ENCODE peak calls at places on chromosomes 16 and 17, in eight cellular contexts. One of them, this sample, is unnamed.

GRCh38 chr17:35875439-35876139 is 4.6 kb downstream of the CCL5 start:
- DNase-seq in Panc1: no peak
- DNase-seq in tibial artery: no peak
- DNase-seq in hepatocyte: no peak
- DNase-seq in AG10803: no peak
- DNase-seq in GM23248: no peak
- DNase-seq in neural progenitor cell: no peak
- DNase-seq in HCT116: no peak
- DNase-seq in this sample: no peak

GRCh38 chr16:11497329-11497805 is 89.4 kb downstream of the LITAF start:
- DNase-seq in tibial artery: peak
- DNase-seq in Panc1: peak
- DNase-seq in AG10803: peak
- DNase-seq in neural progenitor cell: peak
- DNase-seq in HCT116: peak
- DNase-seq in hepatocyte: peak
- DNase-seq in GM23248: peak
- DNase-seq in this sample: peak

GRCh38 chr16:53864819-53865491 is 161.0 kb downstream of the FTO start:
- DNase-seq in Panc1: no peak
- DNase-seq in GM23248: peak
- DNase-seq in tibial artery: no peak
- DNase-seq in AG10803: no peak
- DNase-seq in hepatocyte: no peak
- DNase-seq in neural progenitor cell: no peak
- DNase-seq in HCT116: peak
- DNase-seq in this sample: no peak

GRCh38 chr16:56262879-56263245 is 71.6 kb downstream of the GNAO1 start:
- DNase-seq in HCT116: no peak
- DNase-seq in hepatocyte: no peak
- DNase-seq in tibial artery: peak
- DNase-seq in neural progenitor cell: no peak
- DNase-seq in AG10803: no peak
- DNase-seq in GM23248: no peak
- DNase-seq in Panc1: no peak
- DNase-seq in this sample: no peak

GRCh38 chr16:55643161-55643970 is 12.4 kb upstream of the SLC6A2 start:
- DNase-seq in neural progenitor cell: no peak
- DNase-seq in tibial artery: no peak
- DNase-seq in AG10803: no peak
- DNase-seq in hepatocyte: no peak
- DNase-seq in Panc1: no peak
- DNase-seq in HCT116: peak
- DNase-seq in GM23248: peak
- DNase-seq in this sample: no peak

GRCh38 chr16:88634141-88634993 is 4.0 kb upstream of the IL17C start:
- DNase-seq in hepatocyte: peak
- DNase-seq in AG10803: peak
- DNase-seq in HCT116: no peak
- DNase-seq in Panc1: no peak
- DNase-seq in tibial artery: no peak
- DNase-seq in GM23248: peak
- DNase-seq in neural progenitor cell: peak
- DNase-seq in this sample: peak

GRCh38 chr16:87682852-87683399 is 80.6 kb downstream of the JPH3 start:
- DNase-seq in AG10803: no peak
- DNase-seq in hepatocyte: no peak
- DNase-seq in Panc1: no peak
- DNase-seq in neural progenitor cell: no peak
- DNase-seq in GM23248: no peak
- DNase-seq in tibial artery: no peak
- DNase-seq in HCT116: no peak
- DNase-seq in this sample: no peak

GRCh38 chr17:41540921-41541625 is 13.0 kb upstream of the KRT19 start:
- DNase-seq in AG10803: no peak
- DNase-seq in GM23248: peak
- DNase-seq in hepatocyte: peak
- DNase-seq in HCT116: no peak
- DNase-seq in Panc1: no peak
- DNase-seq in tibial artery: no peak
- DNase-seq in neural progenitor cell: no peak
- DNase-seq in this sample: no peak

GRCh38 chr17:1108810-1109605 is 70.8 kb downstream of the ABR start:
- DNase-seq in AG10803: peak
- DNase-seq in HCT116: no peak
- DNase-seq in neural progenitor cell: peak
- DNase-seq in GM23248: peak
- DNase-seq in hepatocyte: peak
- DNase-seq in tibial artery: peak
- DNase-seq in Panc1: no peak
- DNase-seq in this sample: peak

GRCh38 chr17:27559506-27559931 is 71.5 kb upstream of the LGALS9 start:
- DNase-seq in HCT116: no peak
- DNase-seq in Panc1: no peak
- DNase-seq in GM23248: peak
- DNase-seq in tibial artery: peak
- DNase-seq in neural progenitor cell: no peak
- DNase-seq in AG10803: peak
- DNase-seq in hepatocyte: peak
- DNase-seq in this sample: peak

GRCh38 chr16:47492428-47493357 is 31.6 kb downstream of the PHKB start:
- DNase-seq in hepatocyte: peak
- DNase-seq in tibial artery: peak
- DNase-seq in neural progenitor cell: no peak
- DNase-seq in GM23248: peak
- DNase-seq in Panc1: no peak
- DNase-seq in AG10803: peak
- DNase-seq in HCT116: no peak
- DNase-seq in this sample: peak

GRCh38 chr16:68031951-68032350 is 8.9 kb downstream of the DUS2 start:
- DNase-seq in neural progenitor cell: no peak
- DNase-seq in hepatocyte: no peak
- DNase-seq in tibial artery: no peak
- DNase-seq in GM23248: peak
- DNase-seq in HCT116: peak
- DNase-seq in Panc1: no peak
- DNase-seq in AG10803: no peak
- DNase-seq in this sample: no peak

GRCh38 chr17:67151717-67152116 is 93.3 kb downstream of the HELZ start:
- DNase-seq in AG10803: peak
- DNase-seq in hepatocyte: no peak
- DNase-seq in GM23248: peak
- DNase-seq in HCT116: peak
- DNase-seq in Panc1: no peak
- DNase-seq in tibial artery: no peak
- DNase-seq in neural progenitor cell: no peak
- DNase-seq in this sample: no peak

GRCh38 chr17:73309727-73310555 is 1.9 kb downstream of the CDC42EP4 start:
- DNase-seq in tibial artery: no peak
- DNase-seq in neural progenitor cell: peak
- DNase-seq in HCT116: no peak
- DNase-seq in AG10803: no peak
- DNase-seq in Panc1: no peak
- DNase-seq in GM23248: peak
- DNase-seq in hepatocyte: peak
- DNase-seq in this sample: peak

GRCh38 chr17:10789694-10790271 is 14.1 kb downstream of the TMEM238L start:
- DNase-seq in hepatocyte: no peak
- DNase-seq in GM23248: no peak
- DNase-seq in AG10803: no peak
- DNase-seq in tibial artery: no peak
- DNase-seq in Panc1: no peak
- DNase-seq in HCT116: no peak
- DNase-seq in neural progenitor cell: no peak
- DNase-seq in this sample: no peak

DNA sequence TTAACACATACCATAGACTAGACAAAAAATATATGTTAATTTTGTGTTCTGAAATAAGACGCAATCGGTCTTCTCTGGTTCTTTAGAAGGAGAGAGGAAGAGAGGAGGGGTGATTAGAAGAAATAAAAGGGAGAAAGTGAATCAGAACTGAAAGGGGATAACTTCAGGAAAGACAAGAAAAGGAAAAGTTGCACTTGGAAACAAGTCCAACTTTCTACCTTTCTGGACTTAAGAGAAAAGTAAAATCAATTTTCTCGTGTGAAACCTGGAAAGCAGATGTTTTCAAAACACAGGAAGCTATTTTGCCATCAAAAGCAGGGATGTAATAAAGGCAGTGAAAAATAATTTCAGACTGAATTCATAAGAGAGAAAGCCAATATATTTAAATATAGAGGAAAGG is 11.9 kb upstream of the ZFHX3 start:
- DNase-seq in hepatocyte: no peak
- DNase-seq in AG10803: no peak
- DNase-seq in HCT116: no peak
- DNase-seq in Panc1: no peak
- DNase-seq in tibial artery: no peak
- DNase-seq in GM23248: no peak
- DNase-seq in neural progenitor cell: no peak
- DNase-seq in this sample: no peak
- H3K4me3 ChIP-seq in hepatocyte: no peak
- H3K4me3 ChIP-seq in AG10803: peak
- H3K4me3 ChIP-seq in HCT116: no peak
- H3K4me3 ChIP-seq in Panc1: no peak
- H3K4me3 ChIP-seq in tibial artery: peak
- H3K4me3 ChIP-seq in GM23248: peak
- H3K4me3 ChIP-seq in neural progenitor cell: peak
- H3K4me3 ChIP-seq in this sample: no peak

DNA sequence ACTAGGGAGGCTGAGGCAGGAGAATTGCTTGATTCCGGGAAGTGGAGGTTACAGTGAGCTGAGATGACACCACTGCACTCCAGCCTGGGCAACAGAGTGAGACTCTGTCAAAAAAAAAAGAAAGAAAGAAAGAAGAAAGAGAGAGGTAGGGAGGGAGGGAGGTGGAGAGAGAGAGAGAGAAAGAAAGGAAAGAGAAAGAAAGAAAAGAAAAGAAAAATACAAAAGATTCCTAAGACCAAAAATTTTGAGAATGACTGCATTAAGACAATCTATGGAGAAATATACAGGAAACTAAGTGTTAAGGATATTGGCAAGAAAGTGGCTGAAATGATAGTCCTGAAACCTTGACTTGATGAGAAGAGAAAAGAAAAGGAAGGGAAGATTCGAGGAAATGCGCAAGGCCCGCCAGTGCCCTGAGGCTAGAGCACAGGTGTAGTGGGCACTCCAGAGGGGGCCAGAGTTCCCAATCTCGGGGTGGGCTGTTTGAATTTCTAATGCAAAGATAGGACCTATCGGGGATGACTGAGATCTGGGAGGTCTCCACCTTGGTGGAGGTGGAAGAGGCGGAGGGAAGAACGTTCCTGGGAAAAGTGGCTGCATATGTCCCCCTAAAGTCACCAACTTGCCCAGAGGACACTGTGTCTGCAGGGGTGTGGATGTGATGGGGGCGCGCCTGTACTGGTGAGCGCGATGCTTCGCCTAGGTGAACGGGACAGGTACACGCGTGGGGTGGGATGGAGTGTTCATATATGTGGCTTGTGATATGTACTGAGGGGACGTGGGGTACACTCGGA is 654 bp upstream of the SCNN1B start:
- DNase-seq in AG10803: no peak
- DNase-seq in tibial artery: no peak
- DNase-seq in neural progenitor cell: no peak
- DNase-seq in GM23248: no peak
- DNase-seq in hepatocyte: no peak
- DNase-seq in HCT116: no peak
- DNase-seq in Panc1: no peak
- DNase-seq in this sample: peak
- H3K4me3 ChIP-seq in AG10803: no peak
- H3K4me3 ChIP-seq in tibial artery: no peak
- H3K4me3 ChIP-seq in neural progenitor cell: peak
- H3K4me3 ChIP-seq in GM23248: no peak
- H3K4me3 ChIP-seq in hepatocyte: no peak
- H3K4me3 ChIP-seq in HCT116: peak
- H3K4me3 ChIP-seq in Panc1: peak
- H3K4me3 ChIP-seq in this sample: peak

DNA sequence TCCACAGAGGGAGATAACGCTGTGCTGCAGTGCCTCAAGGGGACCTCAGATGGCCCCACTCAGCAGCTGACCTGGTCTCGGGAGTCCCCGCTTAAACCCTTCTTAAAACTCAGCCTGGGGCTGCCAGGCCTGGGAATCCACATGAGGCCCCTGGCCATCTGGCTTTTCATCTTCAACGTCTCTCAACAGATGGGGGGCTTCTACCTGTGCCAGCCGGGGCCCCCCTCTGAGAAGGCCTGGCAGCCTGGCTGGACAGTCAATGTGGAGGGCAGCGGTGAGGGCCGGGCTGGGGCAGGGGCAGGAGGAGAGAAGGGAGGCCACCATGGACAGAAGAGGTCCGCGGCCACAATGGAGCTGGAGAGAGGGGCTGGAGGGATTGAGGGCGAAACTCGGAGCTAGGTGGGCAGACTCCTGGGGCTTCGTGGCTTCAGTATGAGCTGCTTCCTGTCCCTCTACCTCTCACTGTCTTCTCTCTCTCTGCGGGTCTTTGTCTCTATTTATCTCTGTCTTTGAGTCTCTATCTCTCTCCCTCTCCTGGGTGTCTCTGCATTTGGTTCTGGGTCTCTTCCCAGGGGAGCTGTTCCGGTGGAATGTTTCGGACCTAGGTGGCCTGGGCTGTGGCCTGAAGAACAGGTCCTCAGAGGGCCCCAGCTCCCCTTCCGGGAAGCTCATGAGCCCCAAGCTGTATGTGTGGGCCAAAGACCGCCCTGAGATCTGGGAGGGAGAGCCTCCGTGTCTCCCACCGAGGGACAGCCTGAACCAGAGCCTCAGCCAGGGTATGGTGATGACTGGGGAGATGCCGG is 769 bp downstream of the CD19 start:
- DNase-seq in neural progenitor cell: no peak
- DNase-seq in tibial artery: no peak
- DNase-seq in HCT116: no peak
- DNase-seq in AG10803: no peak
- DNase-seq in hepatocyte: no peak
- DNase-seq in GM23248: no peak
- DNase-seq in Panc1: no peak
- DNase-seq in this sample: peak
- H3K4me3 ChIP-seq in neural progenitor cell: no peak
- H3K4me3 ChIP-seq in tibial artery: no peak
- H3K4me3 ChIP-seq in HCT116: no peak
- H3K4me3 ChIP-seq in AG10803: no peak
- H3K4me3 ChIP-seq in hepatocyte: no peak
- H3K4me3 ChIP-seq in GM23248: no peak
- H3K4me3 ChIP-seq in Panc1: no peak
- H3K4me3 ChIP-seq in this sample: no peak

DNA sequence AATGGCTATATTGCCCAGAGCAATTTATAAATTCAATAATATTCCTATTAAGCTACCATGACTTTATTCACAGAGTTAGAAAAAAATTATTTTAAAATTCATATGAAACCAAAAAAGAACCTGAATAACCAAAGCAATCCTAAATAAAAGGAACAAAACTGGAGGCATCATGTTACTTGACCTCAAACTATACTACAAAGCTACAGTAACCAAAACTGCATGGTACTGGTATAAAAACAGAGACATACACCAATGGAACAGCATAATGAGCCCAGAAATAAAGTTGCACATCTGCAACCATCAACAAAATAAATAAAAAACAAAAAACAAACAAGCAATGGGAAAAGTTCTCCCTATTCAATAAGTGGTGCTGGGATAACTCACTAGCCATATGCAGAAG is 203.2 kb downstream of the RGS9 start:
- DNase-seq in GM23248: no peak
- DNase-seq in Panc1: no peak
- DNase-seq in AG10803: no peak
- DNase-seq in tibial artery: no peak
- DNase-seq in HCT116: no peak
- DNase-seq in hepatocyte: no peak
- DNase-seq in neural progenitor cell: no peak
- DNase-seq in this sample: no peak
- H3K4me3 ChIP-seq in GM23248: no peak
- H3K4me3 ChIP-seq in Panc1: no peak
- H3K4me3 ChIP-seq in AG10803: no peak
- H3K4me3 ChIP-seq in tibial artery: no peak
- H3K4me3 ChIP-seq in HCT116: no peak
- H3K4me3 ChIP-seq in hepatocyte: no peak
- H3K4me3 ChIP-seq in neural progenitor cell: no peak
- H3K4me3 ChIP-seq in this sample: no peak